ENCODE peak calls at places on chromosomes 1 and 21, in ten cellular contexts. J, R, O, W, V, U, X, Y, S and G are unnamed samples.

GRCh38 chr1:225617479-225617878 is 35.4 kb downstream of the ENAH start:
- DNase-seq in J (no peak), R (no peak), O (peak), W (no peak), V (no peak), U (no peak), X (no peak), Y (no peak), S (no peak), G (no peak)

GRCh38 chr1:14873657-14874056 is 275.2 kb downstream of the KAZN start:
- DNase-seq in J (no peak), R (no peak), O (no peak), W (no peak), V (no peak), U (no peak), X (no peak), Y (no peak), S (no peak), G (no peak)

GRCh38 chr1:6357243-6357929 is 36.2 kb downstream of the ACOT7 start:
- DNase-seq in J (no peak), R (no peak), O (no peak), W (no peak), V (no peak), U (no peak), X (no peak), Y (no peak), S (no peak), G (no peak)

GRCh38 chr1:108125312-108126138 is 74.6 kb downstream of the SLC25A24 start:
- DNase-seq in J (peak), R (peak), O (peak), W (peak), V (peak), U (peak), X (peak), Y (peak), S (peak), G (peak)

GRCh38 chr1:179938752-179939151 is 15.9 kb upstream of the CEP350 start:
- DNase-seq in J (no peak), R (no peak), O (peak), W (no peak), V (no peak), U (no peak), X (no peak), Y (no peak), S (no peak), G (no peak)

GRCh38 chr1:108703939-108704338 is 8.8 kb upstream of the FNDC7 start:
- DNase-seq in J (no peak), R (no peak), O (peak), W (no peak), V (no peak), U (no peak), X (no peak), Y (no peak), S (no peak), G (no peak)

GRCh38 chr21:41025057-41025390 is 142.9 kb upstream of the BACE2 start:
- DNase-seq in J (no peak), R (no peak), O (no peak), W (no peak), V (no peak), U (no peak), X (no peak), Y (no peak), S (no peak), G (no peak)

GRCh38 chr1:108617008-108617723 is 43.7 kb downstream of the HENMT1 start:
- DNase-seq in J (no peak), R (no peak), O (no peak), W (no peak), V (no peak), U (no peak), X (no peak), Y (no peak), S (no peak), G (no peak)

GRCh38 chr1:35500439-35500838 is 56.8 kb downstream of the KIAA0319L start:
- DNase-seq in J (no peak), R (no peak), O (no peak), W (no peak), V (no peak), U (no peak), X (no peak), Y (no peak), S (no peak), G (no peak)

GRCh38 chr1:71587961-71588360 is 507.1 kb upstream of the ZRANB2 start:
- DNase-seq in J (no peak), R (no peak), O (peak), W (no peak), V (no peak), U (peak), X (no peak), Y (no peak), S (peak), G (no peak)

GRCh38 chr1:211259596-211260126 is 495 bp downstream of the RCOR3 start:
- DNase-seq in J (peak), R (peak), O (no peak), W (peak), V (peak), U (no peak), X (no peak), Y (peak), S (peak), G (no peak)

GRCh38 chr1:208235983-208236761 is 8.0 kb downstream of the PLXNA2 start:
- DNase-seq in J (peak), R (peak), O (peak), W (no peak), V (no peak), U (peak), X (peak), Y (no peak), S (no peak), G (peak)

GRCh38 chr1:10796029-10796944 is at the start of gene CASZ1:
- DNase-seq in J (peak), R (peak), O (peak), W (peak), V (peak), U (peak), X (peak), Y (peak), S (peak), G (peak)

GRCh38 chr1:241485554-241485992 is 34.0 kb downstream of the FH start:
- DNase-seq in J (no peak), R (no peak), O (peak), W (peak), V (peak), U (peak), X (no peak), Y (no peak), S (peak), G (no peak)

GRCh38 chr1:85502625-85503083 is 37.7 kb upstream of the DDAH1 start:
- DNase-seq in J (peak), R (peak), O (peak), W (no peak), V (peak), U (peak), X (no peak), Y (peak), S (peak), G (peak)

GRCh38 chr1:87249803-87250202 is 78.9 kb upstream of the LMO4 start:
- DNase-seq in J (no peak), R (no peak), O (no peak), W (no peak), V (no peak), U (no peak), X (no peak), Y (no peak), S (no peak), G (no peak)

GRCh38 chr1:113912594-113913311 is 7.6 kb downstream of the DCLRE1B start:
- DNase-seq in J (peak), R (peak), O (peak), W (no peak), V (no peak), U (peak), X (no peak), Y (no peak), S (no peak), G (no peak)

GRCh38 chr1:235417101-235417697 is 50.0 kb downstream of the TBCE start:
- DNase-seq in J (peak), R (peak), O (peak), W (peak), V (peak), U (peak), X (no peak), Y (no peak), S (peak), G (peak)

GRCh38 chr1:12626888-12627287 is 8.9 kb upstream of the DHRS3 start:
- DNase-seq in J (no peak), R (no peak), O (no peak), W (no peak), V (no peak), U (no peak), X (no peak), Y (no peak), S (no peak), G (no peak)

GRCh38 chr1:18108313-18109057 is 887 bp downstream of the IGSF21 start:
- DNase-seq in J (no peak), R (no peak), O (no peak), W (no peak), V (no peak), U (no peak), X (no peak), Y (no peak), S (no peak), G (no peak)

GRCh38 chr1:6343506-6344405 is 49.8 kb downstream of the ACOT7 start:
- DNase-seq in J (peak), R (peak), O (peak), W (peak), V (peak), U (peak), X (no peak), Y (no peak), S (peak), G (peak)

GRCh38 chr1:94202241-94202640 is 35.1 kb downstream of the ARHGAP29 start:
- DNase-seq in J (no peak), R (no peak), O (no peak), W (no peak), V (no peak), U (no peak), X (no peak), Y (no peak), S (no peak), G (no peak)

GRCh38 chr1:76928511-76928910 is 61.2 kb downstream of the ST6GALNAC5 start:
- DNase-seq in J (no peak), R (no peak), O (no peak), W (no peak), V (no peak), U (no peak), X (no peak), Y (no peak), S (no peak), G (no peak)

GRCh38 chr21:42041246-42041645 is 29.9 kb upstream of the UMODL1 start:
- DNase-seq in J (no peak), R (no peak), O (no peak), W (no peak), V (no peak), U (no peak), X (no peak), Y (no peak), S (no peak), G (no peak)

GRCh38 chr21:36579898-36580297 is 100.0 kb upstream of the CLDN14 start:
- DNase-seq in J (no peak), R (no peak), O (no peak), W (no peak), V (no peak), U (no peak), X (no peak), Y (no peak), S (no peak), G (no peak)

GRCh38 chr1:60329636-60330035 is 256.1 kb upstream of the C1orf87 start:
- DNase-seq in J (no peak), R (no peak), O (no peak), W (no peak), V (no peak), U (no peak), X (no peak), Y (no peak), S (no peak), G (no peak)

GRCh38 chr1:212152308-212152693 is 116.8 kb downstream of the DTL start:
- DNase-seq in J (no peak), R (no peak), O (no peak), W (no peak), V (no peak), U (peak), X (no peak), Y (no peak), S (peak), G (no peak)

GRCh38 chr1:168623838-168624237 is 47.4 kb downstream of the XCL1 start:
- DNase-seq in J (no peak), R (no peak), O (no peak), W (no peak), V (no peak), U (no peak), X (no peak), Y (no peak), S (no peak), G (no peak)

GRCh38 chr1:38608202-38608864 is 251.2 kb downstream of the RRAGC start:
- DNase-seq in J (no peak), R (no peak), O (peak), W (no peak), V (no peak), U (peak), X (no peak), Y (no peak), S (peak), G (no peak)

GRCh38 chr1:38600905-38601304 is 258.7 kb downstream of the RRAGC start:
- DNase-seq in J (no peak), R (no peak), O (no peak), W (no peak), V (no peak), U (no peak), X (no peak), Y (no peak), S (no peak), G (no peak)

GRCh38 chr1:38603907-38604306 is 255.7 kb downstream of the RRAGC start:
- DNase-seq in J (no peak), R (no peak), O (no peak), W (no peak), V (no peak), U (no peak), X (no peak), Y (no peak), S (no peak), G (no peak)

GRCh38 chr1:38607526-38607925 is 252.0 kb downstream of the RRAGC start:
- DNase-seq in J (no peak), R (no peak), O (no peak), W (no peak), V (no peak), U (no peak), X (no peak), Y (no peak), S (no peak), G (no peak)

GRCh38 chr1:38605091-38605490 is 254.5 kb downstream of the RRAGC start:
- DNase-seq in J (no peak), R (no peak), O (no peak), W (no peak), V (no peak), U (no peak), X (no peak), Y (no peak), S (no peak), G (no peak)
- TF ChIP-seq POLR2A in J (no peak), R (no peak), O (no peak), W (no peak), V (no peak), U (no peak), X (no peak), Y (no peak), S (no peak), G (no peak)

DNA sequence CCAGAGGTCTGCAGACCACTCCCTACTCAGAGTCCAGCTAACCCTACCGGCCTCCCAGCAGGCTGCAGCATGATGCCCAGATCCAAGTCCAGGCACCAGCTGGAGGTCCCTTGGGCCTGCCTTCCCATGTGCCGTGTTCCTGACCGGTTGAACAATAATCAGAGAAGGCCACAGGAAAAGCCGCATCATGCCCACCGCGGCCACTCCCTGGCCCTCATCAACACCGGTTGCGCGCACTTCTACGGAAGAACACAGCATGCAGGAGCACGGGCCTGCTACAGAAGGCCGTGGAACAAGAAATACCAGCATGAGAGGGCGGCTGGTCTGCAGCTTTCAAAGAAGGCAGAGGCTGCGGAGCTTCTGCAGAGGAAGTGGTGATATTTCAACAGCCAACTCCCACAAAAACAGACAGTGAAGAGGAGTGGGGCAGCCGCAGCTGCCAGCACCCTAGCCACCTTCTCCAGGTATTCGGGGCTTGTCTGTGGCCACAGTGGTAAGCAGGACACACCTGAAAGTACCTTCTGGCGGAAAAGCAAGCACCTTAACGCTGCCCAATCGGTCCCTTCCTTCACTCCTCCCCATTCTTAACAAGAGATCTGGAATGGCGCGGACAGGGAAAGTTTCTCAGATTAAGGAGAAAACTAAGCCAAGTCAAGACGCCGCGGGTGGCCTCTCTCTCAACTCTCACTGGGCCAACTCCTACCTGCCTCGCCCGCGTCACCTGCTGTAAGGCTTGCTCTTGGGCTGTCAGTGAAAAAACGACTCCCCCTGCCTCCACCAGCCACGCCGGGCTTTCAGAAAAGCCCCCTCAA is 1.5 kb downstream of the PGBD5 start:
- DNase-seq in J (no peak), R (no peak), O (no peak), W (no peak), V (no peak), U (no peak), X (no peak), Y (no peak), S (peak), G (no peak)
- TF ChIP-seq POLR2A in J (no peak), R (no peak), O (no peak), W (no peak), V (no peak), U (no peak), X (no peak), Y (no peak), S (no peak), G (no peak)

GRCh38 chr1:8349473-8349865 is 31.6 kb downstream of the SLC45A1 start:
- DNase-seq in J (peak), R (no peak), O (no peak), W (no peak), V (no peak), U (no peak), X (peak), Y (no peak), S (no peak), G (no peak)
- TF ChIP-seq POLR2A in J (no peak), R (no peak), O (no peak), W (no peak), V (no peak), U (no peak), X (no peak), Y (no peak), S (no peak), G (no peak)

DNA sequence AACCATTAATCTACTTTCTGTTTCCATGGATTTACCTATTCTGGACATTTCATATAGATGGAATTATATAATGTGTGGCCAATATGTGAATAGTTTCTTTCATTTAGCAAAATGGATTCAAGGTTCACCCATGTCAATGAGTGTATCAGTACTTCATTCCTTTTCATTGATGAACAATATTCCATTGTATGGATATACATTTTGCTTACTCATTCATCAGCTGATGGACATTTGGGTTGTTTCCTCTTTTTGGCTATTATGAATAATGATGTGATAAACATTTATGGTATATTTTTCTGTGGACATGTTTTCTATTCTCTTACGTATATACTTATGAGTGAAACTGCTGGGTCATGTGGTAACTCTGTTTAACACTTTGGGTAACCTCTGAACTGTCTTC is 97.8 kb downstream of the SCMH1 start:
- DNase-seq in J (no peak), R (no peak), O (no peak), W (no peak), V (no peak), U (no peak), X (no peak), Y (no peak), S (no peak), G (no peak)
- TF ChIP-seq POLR2A in J (no peak), R (no peak), O (no peak), W (no peak), V (no peak), U (no peak), X (no peak), Y (no peak), S (no peak), G (no peak)

GRCh38 chr1:196651637-196652215 is at the start of gene CFH:
- DNase-seq in J (no peak), R (no peak), O (peak), W (no peak), V (no peak), U (peak), X (no peak), Y (no peak), S (peak), G (no peak)

GRCh38 chr1:196654271-196654670 is 2.4 kb downstream of the CFH start:
- DNase-seq in J (no peak), R (no peak), O (no peak), W (no peak), V (no peak), U (peak), X (no peak), Y (no peak), S (no peak), G (no peak)

GRCh38 chr1:196650403-196650802 is 1.4 kb upstream of the CFH start:
- DNase-seq in J (no peak), R (peak), O (no peak), W (no peak), V (no peak), U (no peak), X (no peak), Y (no peak), S (no peak), G (no peak)

GRCh38 chr1:196651079-196651478 is 764 bp upstream of the CFH start:
- DNase-seq in J (no peak), R (no peak), O (no peak), W (no peak), V (no peak), U (no peak), X (no peak), Y (no peak), S (no peak), G (no peak)

GRCh38 chr1:196649990-196650389 is 1.9 kb upstream of the CFH start:
- DNase-seq in J (no peak), R (no peak), O (no peak), W (no peak), V (no peak), U (no peak), X (no peak), Y (no peak), S (no peak), G (no peak)
- TF ChIP-seq POLR2A in J (no peak), R (no peak), O (no peak), W (no peak), V (no peak), U (no peak), X (no peak), Y (no peak), S (no peak), G (no peak)

GRCh38 chr1:54556110-54556509 is 8.1 kb downstream of the ACOT11 start:
- DNase-seq in J (no peak), R (no peak), O (no peak), W (no peak), V (no peak), U (no peak), X (no peak), Y (no peak), S (no peak), G (no peak)
- TF ChIP-seq POLR2A in J (no peak), R (no peak), O (no peak), W (no peak), V (no peak), U (no peak), X (no peak), Y (no peak), S (no peak), G (no peak)

GRCh38 chr1:27031235-27032118 is 18.8 kb upstream of the TENT5B start:
- DNase-seq in J (peak), R (peak), O (peak), W (peak), V (no peak), U (peak), X (peak), Y (peak), S (no peak), G (peak)
- TF ChIP-seq POLR2A in J (no peak), R (no peak), O (no peak), W (no peak), V (no peak), U (no peak), X (no peak), Y (no peak), S (no peak), G (no peak)